ENCODE peak calls at places on chromosomes 7 and 10, in five cellular contexts. Y, H, D, G and U are unnamed samples.

GRCh38 chr10:129728905-129729540 is 235.1 kb downstream of the EBF3 start:
- DNase-seq in H (no peak), D (no peak), Y (no peak), G (no peak), U (no peak)

GRCh38 chr7:97090761-97091353 is 26.6 kb upstream of the SDHAF3 start:
- DNase-seq in G (no peak), Y (no peak), D (no peak), H (no peak), U (no peak)

GRCh38 chr7:36119005-36119711 is 33.9 kb upstream of the EEPD1 start:
- DNase-seq in G (no peak), D (peak), Y (no peak), H (no peak), U (no peak)

GRCh38 chr10:22479419-22479818 is 134.1 kb downstream of the SPAG6 start:
- DNase-seq in H (no peak), D (peak), Y (no peak), G (no peak), U (no peak)

GRCh38 chr7:37484460-37485063 is 35.9 kb upstream of the ELMO1 start:
- DNase-seq in Y (no peak), G (no peak), H (no peak), D (no peak), U (no peak)

GRCh38 chr10:125521721-125522680 is 161.0 kb downstream of the TEX36 start:
- DNase-seq in H (no peak), D (no peak), G (no peak), Y (no peak), U (no peak)

GRCh38 chr10:31051703-31052102 is 20.0 kb upstream of the ZNF438 start:
- DNase-seq in D (peak), Y (no peak), H (no peak), G (no peak), U (peak)

GRCh38 chr10:32332299-32332750 is 14.6 kb downstream of the EPC1 start:
- DNase-seq in D (no peak), H (no peak), Y (no peak), G (no peak), U (peak)

GRCh38 chr7:20598479-20599419 is 16.7 kb upstream of the ABCB5 start:
- DNase-seq in G (no peak), H (peak), D (peak), Y (peak), U (peak)

GRCh38 chr7:36598056-36598675 is 126.1 kb downstream of the AOAH start:
- DNase-seq in H (no peak), D (no peak), Y (peak), G (no peak), U (no peak)

GRCh38 chr10:91251430-91252056 is 31.1 kb downstream of the PCGF5 start:
- DNase-seq in H (peak), Y (peak), G (peak), D (peak), U (peak)

GRCh38 chr10:48990226-48990625 is 50.6 kb upstream of the LRRC18 start:
- DNase-seq in Y (no peak), G (no peak), H (no peak), D (no peak), U (no peak)